ENCODE peak calls at places on chromosome 18, in five cellular contexts. S is WTC11, Y is ovary, O is PC-3, U is lower lobe of right lung. X is an unnamed sample.

GRCh38 chr18:66971951-66972350 is 368.1 kb upstream of the CDH19 start:
- DNase-seq in U (no peak), S (no peak), Y (no peak), O (no peak), X (no peak)

GRCh38 chr18:74225193-74225840 is 66.4 kb downstream of the CYB5A start:
- DNase-seq in S (no peak), U (no peak), O (no peak), Y (no peak), X (no peak)

GRCh38 chr18:49849331-49850217 is 36.2 kb upstream of the ACAA2 start:
- DNase-seq in O (peak; percentile 87), Y (peak; percentile 46), U (peak; percentile 82), S (peak; percentile 65), X (no peak)

GRCh38 chr18:62505669-62506494 is 16.9 kb upstream of the ZCCHC2 start:
- DNase-seq in U (no peak), Y (no peak), O (peak; percentile 27), S (no peak), X (no peak)

GRCh38 chr18:59141294-59142068 is 1.8 kb downstream of the SEC11C start:
- DNase-seq in U (no peak), O (no peak), Y (no peak), S (no peak), X (no peak)

GRCh38 chr18:28834889-28835288 is 658.0 kb upstream of the CDH2 start:
- DNase-seq in Y (no peak), U (no peak), S (no peak), O (peak; percentile 90), X (no peak)

GRCh38 chr18:26175481-26175880 is 41.8 kb downstream of the PSMA8 start:
- DNase-seq in U (no peak), O (no peak), S (no peak), Y (no peak), X (no peak)

GRCh38 chr18:59220784-59221765 is 1.1 kb downstream of the GRP start:
- DNase-seq in S (peak; percentile 41), U (no peak), O (no peak), Y (no peak), X (no peak)

GRCh38 chr18:29874519-29875098 is 1167.9 kb downstream of the DSC3 start:
- DNase-seq in U (no peak), Y (no peak), O (peak; percentile 63), S (peak; percentile 14), X (no peak)

GRCh38 chr18:10794771-10795170 is 268.9 kb downstream of the NAPG start:
- DNase-seq in Y (no peak), O (no peak), U (no peak), S (no peak), X (no peak)
- TF ChIP-seq CTCF in Y (no peak), O (no peak), U (no peak), S (no peak), X (no peak)

GRCh38 chr18:76658627-76659026 is 163.6 kb upstream of the ZNF516 start:
- DNase-seq in Y (peak; percentile 63), U (no peak), S (peak; percentile 83), O (no peak), X (no peak)
- TF ChIP-seq CTCF in Y (no peak), U (no peak), S (peak; percentile 63), O (peak; percentile 43), X (peak; percentile 46)

DNA sequence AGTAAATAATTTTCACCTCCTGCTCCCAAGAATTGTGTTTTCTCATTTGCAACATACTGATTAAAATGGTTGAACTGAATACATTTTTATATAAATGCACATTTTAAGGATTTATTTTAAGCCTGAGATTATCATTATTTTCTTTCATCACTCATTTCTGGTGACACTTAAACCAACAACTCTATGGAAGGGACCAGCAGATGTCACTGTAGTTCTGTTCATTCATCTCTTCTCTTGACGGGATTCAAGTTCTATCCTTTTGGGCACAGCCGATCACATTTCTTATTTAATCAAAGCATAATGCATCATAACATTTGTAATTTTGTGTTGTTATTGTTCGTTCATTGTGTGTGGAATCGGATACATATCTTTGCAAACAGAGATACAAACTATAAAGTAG is 417.9 kb downstream of the HRH4 start:
- DNase-seq in U (no peak), O (peak; percentile 61), Y (no peak), S (no peak), X (no peak)
- TF ChIP-seq CTCF in U (peak; percentile 59), O (peak; percentile 66), Y (peak; percentile 72), S (no peak), X (no peak)

DNA sequence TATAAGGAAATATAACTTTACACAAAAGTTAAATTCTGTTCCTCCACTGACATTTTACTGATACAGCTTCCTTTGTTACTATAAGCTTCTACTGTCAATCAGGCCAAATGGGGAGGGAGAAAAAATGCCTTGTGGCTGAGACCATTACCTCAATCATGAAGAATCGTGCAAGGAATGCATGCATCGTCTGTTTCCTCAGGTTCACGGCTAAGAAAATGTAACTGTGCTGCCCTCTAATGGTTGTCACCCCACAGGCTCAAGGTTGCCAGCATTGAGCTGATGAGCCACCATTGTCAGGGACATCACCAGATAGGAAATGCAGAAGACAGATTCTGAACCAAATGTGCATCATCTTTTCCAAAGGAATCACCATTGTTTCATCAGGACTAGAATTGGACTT is 426.9 kb downstream of the CDH2 start:
- DNase-seq in Y (no peak), U (no peak), O (peak; percentile 77), S (peak; percentile 69), X (no peak)
- TF ChIP-seq CTCF in Y (no peak), U (peak; percentile 38), O (peak; percentile 84), S (peak; percentile 40), X (no peak)

DNA sequence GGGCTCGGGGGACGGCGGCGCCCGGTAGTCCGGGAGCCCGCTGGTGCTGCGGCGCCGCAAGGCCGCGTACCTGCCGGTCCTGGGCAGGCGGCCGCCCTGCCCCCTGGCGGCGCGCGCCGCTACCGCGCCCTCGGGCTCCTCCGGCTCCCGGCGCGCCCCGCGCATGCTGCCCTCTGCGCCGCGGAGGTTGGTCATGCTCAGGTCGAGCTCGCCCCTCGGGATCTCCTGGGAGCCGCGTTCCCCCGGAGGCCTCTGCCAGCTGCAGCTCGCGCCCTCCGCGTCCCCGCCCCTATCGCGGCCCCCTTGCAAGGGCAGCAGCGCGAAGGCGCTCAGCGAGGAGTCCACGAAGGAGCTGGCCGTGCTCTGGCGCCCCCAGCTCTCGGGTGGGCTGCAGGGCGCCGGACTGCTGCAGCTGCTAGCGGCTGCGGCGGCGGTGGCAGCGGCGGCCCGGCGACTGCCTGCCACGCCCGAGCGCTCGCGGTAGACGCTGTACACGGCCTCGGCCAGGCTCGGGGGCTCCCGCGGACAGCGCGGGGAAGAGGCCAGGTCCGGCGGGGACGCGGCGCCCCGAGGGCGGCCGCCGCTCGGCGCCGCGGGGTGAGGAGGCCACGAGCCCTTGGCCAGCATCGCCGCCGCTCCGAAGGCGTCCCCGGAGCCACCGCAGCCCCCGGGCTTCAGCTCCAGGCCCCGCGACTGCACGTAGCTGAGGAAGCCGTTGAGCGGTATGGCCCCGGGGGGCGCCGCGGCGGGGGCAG is 4.5 kb downstream of the TMEM200C start:
- DNase-seq in U (peak; percentile 62), S (peak; percentile 70), Y (peak; percentile 70), O (peak; percentile 56), X (no peak)
- TF ChIP-seq CTCF in U (peak; percentile 46), S (peak; percentile 58), Y (peak; percentile 52), O (peak; percentile 37), X (peak; percentile 71)

GRCh38 chr18:48137354-48138208 is 207.1 kb upstream of the SMAD2 start:
- DNase-seq in O (peak; percentile 49), U (no peak), S (no peak), Y (no peak), X (no peak)

GRCh38 chr18:48134609-48135008 is 204.2 kb upstream of the SMAD2 start:
- DNase-seq in O (no peak), Y (no peak), U (no peak), S (no peak), X (no peak)

GRCh38 chr18:48136544-48137353 is 206.3 kb upstream of the SMAD2 start:
- DNase-seq in Y (peak; percentile 65), U (peak; percentile 62), S (no peak), O (no peak), X (no peak)

GRCh38 chr18:48135436-48135966 is 205.0 kb upstream of the SMAD2 start:
- DNase-seq in S (no peak), U (no peak), O (no peak), Y (no peak), X (no peak)

GRCh38 chr18:48136051-48136543 is 205.6 kb upstream of the SMAD2 start:
- DNase-seq in O (no peak), S (no peak), U (peak; percentile 56), Y (peak; percentile 76), X (no peak)
- TF ChIP-seq CTCF in O (no peak), S (no peak), U (peak; percentile 17), Y (no peak), X (no peak)

DNA sequence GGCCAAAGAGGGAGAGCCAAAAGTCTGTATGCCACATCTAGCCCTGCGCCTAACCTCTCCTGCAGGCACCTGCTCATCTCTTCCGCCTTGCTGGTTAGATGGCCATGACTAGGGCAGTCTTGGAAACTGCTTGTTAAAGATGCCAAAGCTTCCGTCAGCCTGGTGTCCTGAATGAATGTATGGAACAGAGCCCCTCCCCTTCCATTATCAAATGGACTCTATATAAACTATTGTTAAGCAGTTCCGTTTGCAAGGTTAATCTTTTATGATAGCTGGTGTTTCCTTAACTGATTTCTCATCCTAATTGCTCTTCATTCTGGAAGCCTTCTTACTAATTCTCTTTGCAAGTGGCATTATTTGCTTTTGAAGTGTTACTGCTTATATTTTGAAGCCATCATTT is 87.1 kb downstream of the ATP9B start:
- DNase-seq in Y (no peak), U (no peak), S (no peak), O (no peak), X (no peak)
- TF ChIP-seq CTCF in Y (no peak), U (no peak), S (no peak), O (no peak), X (no peak)

GRCh38 chr18:70659026-70659726 is 370.3 kb downstream of the SOCS6 start:
- DNase-seq in O (no peak), U (no peak), S (no peak), Y (no peak), X (no peak)
- TF ChIP-seq CTCF in O (no peak), U (no peak), S (no peak), Y (no peak), X (no peak)